ENCODE peak calls at places on chromosome 12, in ten cellular contexts. P is KG1, E is nephron progenitor cell, C is choroid plexus epithelial cell, T is PC-9, Z is glutamatergic neuron, N is progenitor cell of endocrine pancreas, O is T-helper 17 cell, J is NT2/D1, Q is activated gamma-delta T cell treated with Interleukin-2 at 50 U/mL for 16 hours. S is an unnamed sample.

GRCh38 chr12:72074065-72074464 is 135.4 kb downstream of the TPH2 start:
- DNase-seq in P (no peak), E (no peak), C (no peak), T (no peak), Z (no peak), N (no peak), O (no peak), J (no peak), Q (no peak), S (no peak)

GRCh38 chr12:130281157-130281799 is 56.4 kb upstream of the PIWIL1 start:
- DNase-seq in P (no peak), E (peak), C (no peak), T (no peak), Z (peak), N (peak), O (no peak), J (peak), Q (peak), S (no peak)

GRCh38 chr12:85920324-85920947 is 46.3 kb downstream of the NTS start:
- DNase-seq in P (peak), E (no peak), C (peak), T (no peak), Z (no peak), N (no peak), O (no peak), J (peak), Q (no peak), S (peak)

GRCh38 chr12:93883436-93884154 is 206.4 kb downstream of the CRADD start:
- DNase-seq in P (no peak), E (no peak), C (peak), T (no peak), Z (no peak), N (no peak), O (no peak), J (no peak), Q (no peak), S (peak)

GRCh38 chr12:25861226-25861625 is 97.3 kb upstream of the RASSF8 start:
- DNase-seq in P (no peak), E (no peak), C (no peak), T (no peak), Z (no peak), N (no peak), O (no peak), J (no peak), Q (no peak), S (no peak)

GRCh38 chr12:47797432-47797831 is 22.3 kb downstream of the HDAC7 start:
- DNase-seq in P (no peak), E (peak), C (no peak), T (no peak), Z (no peak), N (no peak), O (no peak), J (no peak), Q (peak), S (no peak)

GRCh38 chr12:54428050-54429013 is 9.3 kb upstream of the ITGA5 start:
- DNase-seq in P (no peak), E (no peak), C (peak), T (no peak), Z (no peak), N (no peak), O (no peak), J (no peak), Q (no peak), S (no peak)

GRCh38 chr12:30507576-30507975 is 188.1 kb downstream of the IPO8 start:
- DNase-seq in P (no peak), E (no peak), C (no peak), T (no peak), Z (no peak), N (no peak), O (no peak), J (no peak), Q (no peak), S (no peak)

GRCh38 chr12:104342635-104343249 is 39.2 kb downstream of the EID3 start:
- DNase-seq in P (no peak), E (no peak), C (no peak), T (peak), Z (no peak), N (no peak), O (no peak), J (no peak), Q (no peak), S (no peak)

GRCh38 chr12:5914387-5915149 is 30.5 kb downstream of the ANO2 start:
- DNase-seq in P (no peak), E (no peak), C (no peak), T (no peak), Z (no peak), N (no peak), O (no peak), J (no peak), Q (no peak), S (no peak)

GRCh38 chr12:14656846-14657245 is 39.6 kb downstream of the GUCY2C start:
- DNase-seq in P (no peak), E (no peak), C (no peak), T (no peak), Z (no peak), N (no peak), O (no peak), J (no peak), Q (no peak), S (no peak)

GRCh38 chr12:5305861-5306545 is 125.9 kb upstream of the NTF3 start:
- DNase-seq in P (no peak), E (no peak), C (no peak), T (no peak), Z (no peak), N (no peak), O (no peak), J (no peak), Q (no peak), S (no peak)

GRCh38 chr12:131323879-131324278 is 370.2 kb downstream of the ADGRD1 start:
- DNase-seq in P (no peak), E (no peak), C (no peak), T (no peak), Z (no peak), N (no peak), O (no peak), J (no peak), Q (no peak), S (no peak)

GRCh38 chr12:31750747-31751039 is 21.9 kb upstream of the AMN1 start:
- DNase-seq in P (no peak), E (no peak), C (no peak), T (no peak), Z (no peak), N (no peak), O (no peak), J (no peak), Q (no peak), S (no peak)

GRCh38 chr12:24896171-24896570 is 52.7 kb downstream of the BCAT1 start:
- DNase-seq in P (no peak), E (no peak), C (no peak), T (no peak), Z (no peak), N (no peak), O (no peak), J (no peak), Q (no peak), S (no peak)

GRCh38 chr12:47977046-47977771 is 13.8 kb downstream of the TMEM106C start:
- DNase-seq in P (no peak), E (no peak), C (no peak), T (no peak), Z (no peak), N (no peak), O (no peak), J (no peak), Q (no peak), S (no peak)

GRCh38 chr12:42511656-42512055 is 77.9 kb downstream of the PRICKLE1 start:
- DNase-seq in P (no peak), E (no peak), C (no peak), T (no peak), Z (no peak), N (no peak), O (no peak), J (no peak), Q (no peak), S (no peak)

GRCh38 chr12:39824505-39825198 is 205.0 kb upstream of the ABCD2 start:
- DNase-seq in P (no peak), E (no peak), C (peak), T (no peak), Z (no peak), N (no peak), O (no peak), J (no peak), Q (no peak), S (peak)

GRCh38 chr12:106147956-106148355 is 9.2 kb upstream of the NUAK1 start:
- DNase-seq in P (no peak), E (no peak), C (no peak), T (no peak), Z (no peak), N (no peak), O (no peak), J (no peak), Q (no peak), S (no peak)

GRCh38 chr12:57171668-57172067 is 24.2 kb upstream of the LRP1-AS start:
- DNase-seq in P (no peak), E (no peak), C (peak), T (no peak), Z (no peak), N (no peak), O (no peak), J (no peak), Q (no peak), S (peak)

GRCh38 chr12:117188961-117189724 is 1.1 kb downstream of the FBXO21 start:
- DNase-seq in P (no peak), E (no peak), C (peak), T (no peak), Z (no peak), N (no peak), O (no peak), J (no peak), Q (no peak), S (peak)

GRCh38 chr12:115166698-115167315 is 482.8 kb upstream of the TBX3 start:
- DNase-seq in P (no peak), E (no peak), C (peak), T (no peak), Z (no peak), N (no peak), O (no peak), J (no peak), Q (no peak), S (peak)

GRCh38 chr12:112148031-112148513 is 22.7 kb downstream of the TRAFD1 start:
- DNase-seq in P (no peak), E (no peak), C (peak), T (peak), Z (no peak), N (no peak), O (no peak), J (no peak), Q (no peak), S (peak)

GRCh38 chr12:530308-530707 is 70.6 kb downstream of the B4GALNT3 start:
- DNase-seq in P (no peak), E (no peak), C (no peak), T (peak), Z (no peak), N (no peak), O (no peak), J (no peak), Q (no peak), S (no peak)

GRCh38 chr12:106239241-106239950 is 8.4 kb downstream of the CKAP4 start:
- DNase-seq in P (no peak), E (no peak), C (no peak), T (no peak), Z (no peak), N (no peak), O (no peak), J (no peak), Q (no peak), S (no peak)

GRCh38 chr12:128267246-128267622 is 264 bp downstream of the TMEM132C start:
- DNase-seq in P (no peak), E (peak), C (no peak), T (no peak), Z (no peak), N (no peak), O (no peak), J (no peak), Q (no peak), S (no peak)

GRCh38 chr12:115451785-115452736 is 768.1 kb upstream of the TBX3 start:
- DNase-seq in P (no peak), E (peak), C (no peak), T (no peak), Z (peak), N (peak), O (no peak), J (peak), Q (no peak), S (peak)

GRCh38 chr12:108635201-108635996 is 1.7 kb upstream of the SELPLG start:
- DNase-seq in P (peak), E (no peak), C (peak), T (no peak), Z (no peak), N (no peak), O (no peak), J (no peak), Q (peak), S (peak)

GRCh38 chr12:3085341-3086125 is 8.4 kb downstream of the TSPAN9 start:
- DNase-seq in P (no peak), E (no peak), C (no peak), T (peak), Z (no peak), N (no peak), O (no peak), J (no peak), Q (no peak), S (no peak)